ENCODE peak calls at places on chromosome 3, in four cellular contexts. One of them, this sample, is unnamed.

GRCh38 chr3:183260167-183260904 is 7.3 kb downstream of the B3GNT5 start:
- DNase-seq in H54: no peak
- DNase-seq in ovary: no peak
- DNase-seq in stimulated activated CD4-positive, alpha-beta T cell treated with anti-CD3 and anti-CD28 coated beads, TNF-alpha, amount 100 ng/mL, for 4 hours: no peak
- DNase-seq in this sample: no peak

GRCh38 chr3:116770815-116771450 is 61.4 kb downstream of the TUSC7 start:
- DNase-seq in H54: peak; percentile 9
- DNase-seq in ovary: peak; percentile 57
- DNase-seq in stimulated activated CD4-positive, alpha-beta T cell treated with anti-CD3 and anti-CD28 coated beads, TNF-alpha, amount 100 ng/mL, for 4 hours: no peak
- DNase-seq in this sample: peak; percentile 51

GRCh38 chr3:182078314-182078713 is 366.6 kb downstream of the SOX2 start:
- DNase-seq in H54: no peak
- DNase-seq in ovary: no peak
- DNase-seq in stimulated activated CD4-positive, alpha-beta T cell treated with anti-CD3 and anti-CD28 coated beads, TNF-alpha, amount 100 ng/mL, for 4 hours: no peak
- DNase-seq in this sample: no peak

GRCh38 chr3:180888992-180889560 is 23.4 kb upstream of the FXR1 start:
- DNase-seq in H54: no peak
- DNase-seq in ovary: no peak
- DNase-seq in stimulated activated CD4-positive, alpha-beta T cell treated with anti-CD3 and anti-CD28 coated beads, TNF-alpha, amount 100 ng/mL, for 4 hours: no peak
- DNase-seq in this sample: no peak

GRCh38 chr3:154887869-154888268 is 192.2 kb upstream of the MME start:
- DNase-seq in H54: no peak
- DNase-seq in ovary: no peak
- DNase-seq in stimulated activated CD4-positive, alpha-beta T cell treated with anti-CD3 and anti-CD28 coated beads, TNF-alpha, amount 100 ng/mL, for 4 hours: no peak
- DNase-seq in this sample: no peak

GRCh38 chr3:175274474-175275218 is 415.5 kb downstream of the NAALADL2 start:
- DNase-seq in H54: no peak
- DNase-seq in ovary: no peak
- DNase-seq in stimulated activated CD4-positive, alpha-beta T cell treated with anti-CD3 and anti-CD28 coated beads, TNF-alpha, amount 100 ng/mL, for 4 hours: no peak
- DNase-seq in this sample: no peak

GRCh38 chr3:69182588-69183299 is 60.3 kb upstream of the LMOD3 start:
- DNase-seq in H54: no peak
- DNase-seq in ovary: no peak
- DNase-seq in stimulated activated CD4-positive, alpha-beta T cell treated with anti-CD3 and anti-CD28 coated beads, TNF-alpha, amount 100 ng/mL, for 4 hours: no peak
- DNase-seq in this sample: peak; percentile 38

GRCh38 chr3:4985330-4986174 is 6.3 kb downstream of the BHLHE40 start:
- DNase-seq in H54: no peak
- DNase-seq in ovary: no peak
- DNase-seq in stimulated activated CD4-positive, alpha-beta T cell treated with anti-CD3 and anti-CD28 coated beads, TNF-alpha, amount 100 ng/mL, for 4 hours: no peak
- DNase-seq in this sample: peak; percentile 60

GRCh38 chr3:134972836-134973455 is 177.9 kb downstream of the EPHB1 start:
- DNase-seq in H54: no peak
- DNase-seq in ovary: no peak
- DNase-seq in stimulated activated CD4-positive, alpha-beta T cell treated with anti-CD3 and anti-CD28 coated beads, TNF-alpha, amount 100 ng/mL, for 4 hours: no peak
- DNase-seq in this sample: no peak

GRCh38 chr3:101036213-101036618 is 43.0 kb upstream of the ABI3BP start:
- DNase-seq in H54: peak; percentile 28
- DNase-seq in ovary: no peak
- DNase-seq in stimulated activated CD4-positive, alpha-beta T cell treated with anti-CD3 and anti-CD28 coated beads, TNF-alpha, amount 100 ng/mL, for 4 hours: no peak
- DNase-seq in this sample: peak; percentile 82

GRCh38 chr3:13301295-13301987 is 118.7 kb downstream of the NUP210 start:
- DNase-seq in H54: peak; percentile 88
- DNase-seq in ovary: no peak
- DNase-seq in stimulated activated CD4-positive, alpha-beta T cell treated with anti-CD3 and anti-CD28 coated beads, TNF-alpha, amount 100 ng/mL, for 4 hours: no peak
- DNase-seq in this sample: peak; percentile 60

GRCh38 chr3:185150561-185150960 is 2.3 kb downstream of the C3orf70 start:
- DNase-seq in H54: no peak
- DNase-seq in ovary: no peak
- DNase-seq in stimulated activated CD4-positive, alpha-beta T cell treated with anti-CD3 and anti-CD28 coated beads, TNF-alpha, amount 100 ng/mL, for 4 hours: no peak
- DNase-seq in this sample: no peak

GRCh38 chr3:195172896-195173295 is 98.1 kb downstream of the XXYLT1 start:
- DNase-seq in H54: no peak
- DNase-seq in ovary: no peak
- DNase-seq in stimulated activated CD4-positive, alpha-beta T cell treated with anti-CD3 and anti-CD28 coated beads, TNF-alpha, amount 100 ng/mL, for 4 hours: no peak
- DNase-seq in this sample: no peak

GRCh38 chr3:87053548-87053947 is 62.6 kb upstream of the VGLL3 start:
- DNase-seq in H54: no peak
- DNase-seq in ovary: no peak
- DNase-seq in stimulated activated CD4-positive, alpha-beta T cell treated with anti-CD3 and anti-CD28 coated beads, TNF-alpha, amount 100 ng/mL, for 4 hours: no peak
- DNase-seq in this sample: no peak